ENCODE peak calls at places on chromosome 12, in seven cellular contexts. N, C, U, G, D, M and E are unnamed samples.
A peak's percentile ranks its signal among the peaks of the same experiment; 100 is the strongest.

GRCh38 chr12:57720606-57721595 is 17.6 kb downstream of the AGAP2 start:
- DNase-seq in U (no peak), G (no peak), D (peak; percentile 22), N (no peak), M (no peak), C (no peak), E (no peak)

GRCh38 chr12:53105712-53106439 is 2.6 kb downstream of the SOAT2 start:
- DNase-seq in C (no peak), D (no peak), M (no peak), U (no peak), N (no peak), G (no peak), E (no peak)

GRCh38 chr12:28939427-28939826 is 209.7 kb upstream of the FAR2 start:
- DNase-seq in D (no peak), U (no peak), N (no peak), C (no peak), G (no peak), M (no peak), E (no peak)

GRCh38 chr12:50562485-50563433 is 58.0 kb downstream of the DIP2B start:
- DNase-seq in U (peak; percentile 57), C (no peak), N (no peak), M (no peak), G (no peak), D (no peak), E (no peak)

GRCh38 chr12:131087991-131088700 is 134.4 kb downstream of the ADGRD1 start:
- DNase-seq in M (no peak), U (no peak), N (no peak), D (peak; percentile 41), G (no peak), C (no peak), E (no peak)

GRCh38 chr12:75641031-75641780 is 129.8 kb upstream of the KRR1 start:
- DNase-seq in U (peak; percentile 29), N (no peak), G (peak; percentile 93), M (peak; percentile 87), D (no peak), C (no peak), E (no peak)

GRCh38 chr12:108759914-108760313 is 28.6 kb upstream of the CORO1C start:
- DNase-seq in C (no peak), N (no peak), M (no peak), D (no peak), U (no peak), G (no peak), E (no peak)

GRCh38 chr12:21925296-21925913 is 15.8 kb downstream of the ABCC9 start:
- DNase-seq in M (no peak), N (no peak), G (no peak), C (no peak), D (no peak), U (no peak), E (no peak)

GRCh38 chr12:121224591-121224990 is 14.7 kb downstream of the P2RX4 start:
- DNase-seq in G (no peak), C (peak; percentile 11), M (no peak), U (no peak), N (no peak), D (no peak), E (peak; percentile 39)

GRCh38 chr12:88553941-88554658 is 26.2 kb downstream of the KITLG start:
- DNase-seq in U (no peak), D (no peak), G (peak; percentile 49), M (no peak), N (peak; percentile 62), C (peak; percentile 12), E (no peak)

GRCh38 chr12:108627134-108627920 is 6.4 kb downstream of the SELPLG start:
- DNase-seq in N (no peak), U (no peak), C (no peak), D (no peak), G (no peak), M (no peak), E (no peak)

GRCh38 chr12:59929091-59929490 is 333.3 kb downstream of the SLC16A7 start:
- DNase-seq in G (no peak), N (no peak), D (no peak), C (no peak), M (no peak), U (no peak), E (no peak)

GRCh38 chr12:67019070-67019469 is 250.1 kb upstream of the CAND1 start:
- DNase-seq in G (no peak), M (no peak), N (no peak), D (no peak), U (no peak), C (no peak), E (peak; percentile 59)

GRCh38 chr12:64385468-64385867 is 5.1 kb downstream of the C12orf56 start:
- DNase-seq in N (no peak), C (no peak), D (no peak), M (no peak), U (no peak), G (peak; percentile 47), E (no peak)
- TF ChIP-seq JUND in N (no peak), C (no peak), D (no peak), M (no peak), U (no peak), G (peak; percentile 86), E (no peak)

GRCh38 chr12:43060738-43061137 is 471.2 kb upstream of the PRICKLE1 start:
- DNase-seq in M (no peak), G (no peak), U (no peak), C (no peak), D (no peak), N (no peak), E (no peak)

GRCh38 chr12:43058616-43059015 is 469.1 kb upstream of the PRICKLE1 start:
- DNase-seq in D (no peak), N (no peak), M (no peak), C (no peak), U (no peak), G (no peak), E (no peak)

DNA sequence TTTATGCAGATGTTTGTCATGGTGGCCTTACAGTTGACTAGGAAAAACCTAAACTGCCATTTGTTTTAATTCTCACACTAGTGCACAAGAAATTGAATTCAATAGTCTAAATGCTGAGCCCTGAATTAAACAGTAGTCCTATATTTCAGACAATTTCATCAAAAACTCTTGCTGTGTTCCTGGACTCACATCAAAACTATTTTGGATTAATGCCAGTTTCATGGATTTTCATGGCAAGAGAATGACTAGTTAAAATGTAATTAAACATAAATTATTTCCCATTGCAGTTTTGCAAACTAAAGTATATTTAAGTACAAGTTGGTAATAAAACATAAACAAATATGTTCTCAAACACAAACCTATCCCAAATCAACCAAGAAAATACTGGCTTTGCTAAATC is 468.0 kb upstream of the PRICKLE1 start:
- DNase-seq in D (no peak), M (no peak), C (no peak), N (no peak), G (no peak), U (no peak), E (no peak)
- TF ChIP-seq JUND in D (no peak), M (no peak), C (no peak), N (no peak), G (no peak), U (no peak), E (no peak)

GRCh38 chr12:92519284-92519683 is 183.5 kb upstream of the PLEKHG7 start:
- DNase-seq in G (no peak), N (no peak), C (no peak), D (no peak), U (no peak), M (no peak), E (no peak)
- TF ChIP-seq JUND in G (no peak), N (no peak), C (no peak), D (no peak), U (no peak), M (no peak), E (no peak)

DNA sequence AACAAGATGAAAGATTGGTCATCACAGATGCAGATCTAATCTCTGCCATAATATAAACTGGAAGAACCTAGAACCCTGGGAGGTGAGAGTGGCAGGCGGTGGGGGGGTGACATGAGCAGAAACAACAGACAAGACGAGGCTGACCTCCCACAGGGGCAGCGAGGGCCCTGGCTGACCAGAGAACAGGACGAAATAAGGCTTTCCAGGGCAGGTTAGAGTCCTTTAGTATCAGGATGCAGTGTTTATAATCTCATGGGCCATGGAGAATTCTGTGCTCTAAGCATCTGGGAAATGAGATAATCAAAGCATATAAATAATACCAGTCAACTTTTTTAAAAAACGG is 102.7 kb upstream of the BCL2L14 start:
- DNase-seq in M (no peak), U (no peak), D (no peak), N (no peak), G (no peak), C (no peak), E (no peak)
- TF ChIP-seq JUND in M (no peak), U (no peak), D (no peak), N (no peak), G (no peak), C (no peak), E (no peak)

GRCh38 chr12:119620490-119620889 is 26.9 kb downstream of the TMEM233 start:
- DNase-seq in D (no peak), M (no peak), N (no peak), G (no peak), C (no peak), U (no peak), E (no peak)

GRCh38 chr12:119627019-119627643 is 33.6 kb downstream of the TMEM233 start:
- DNase-seq in G (no peak), U (no peak), N (peak; percentile 21), C (no peak), M (no peak), D (no peak), E (no peak)

GRCh38 chr12:119624971-119625370 is 31.4 kb downstream of the TMEM233 start:
- DNase-seq in D (no peak), C (peak; percentile 47), U (no peak), M (no peak), G (no peak), N (no peak), E (no peak)

GRCh38 chr12:119627686-119628085 is 34.1 kb downstream of the TMEM233 start:
- DNase-seq in G (no peak), M (no peak), N (no peak), C (no peak), D (no peak), U (no peak), E (no peak)

GRCh38 chr12:119621878-119622277 is 28.3 kb downstream of the TMEM233 start:
- DNase-seq in D (no peak), G (no peak), M (no peak), U (no peak), N (no peak), C (no peak), E (no peak)
- TF ChIP-seq JUND in D (no peak), G (no peak), M (no peak), U (no peak), N (no peak), C (no peak), E (no peak)

DNA sequence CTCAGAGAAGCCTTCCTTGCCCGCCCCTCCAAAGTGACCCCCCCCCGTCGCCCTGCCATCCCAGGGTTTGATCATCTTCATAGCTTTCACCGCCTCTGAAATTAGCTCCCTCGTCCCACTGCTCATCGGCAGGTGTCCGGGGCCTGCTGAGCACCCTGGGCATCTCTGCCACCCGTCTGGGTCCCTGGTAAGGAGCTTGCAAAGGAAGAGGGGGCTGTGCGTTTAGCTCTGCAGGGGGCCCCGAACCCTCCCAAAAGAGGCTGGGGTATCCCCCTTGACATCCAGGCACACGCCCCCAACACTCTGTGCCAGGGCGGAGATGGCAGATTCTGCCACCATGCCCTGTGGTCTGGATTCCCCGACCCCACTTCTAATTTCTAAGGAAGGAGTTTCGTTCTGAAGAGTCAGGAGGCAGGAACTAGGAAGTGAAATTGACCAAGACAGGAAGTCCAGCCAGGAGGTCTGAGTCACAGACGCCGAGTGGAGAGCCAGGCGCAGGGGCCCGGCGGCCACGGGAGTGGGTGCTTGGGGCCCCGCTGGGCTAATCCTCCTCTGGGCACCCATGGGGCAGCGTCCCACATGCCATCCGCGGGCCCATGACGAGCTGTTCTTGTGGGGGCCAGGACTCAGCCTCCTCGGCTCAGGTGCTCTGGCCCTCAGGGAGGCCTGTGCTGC is 95.7 kb downstream of the RFLNA start:
- DNase-seq in M (peak; percentile 23), C (no peak), U (no peak), D (no peak), G (peak; percentile 27), N (no peak), E (no peak)
- TF ChIP-seq JUND in M (no peak), C (peak; percentile 54), U (no peak), D (no peak), G (no peak), N (no peak), E (no peak)